ENCODE peak calls at places on chromosome 16, in ten cellular contexts. Y, B, K, W, H, Z, T, S, O and X are unnamed samples.

GRCh38 chr16:20851601-20852000 is 45.3 kb downstream of the REXO5 start:
- DNase-seq in W (peak), T (peak), Z (peak), O (no peak), S (no peak), H (no peak), B (no peak), Y (peak), K (peak), X (no peak)

GRCh38 chr16:53022374-53022773 is 30.3 kb downstream of the CHD9NB start:
- DNase-seq in Y (peak), T (no peak), O (peak), Z (peak), S (no peak), K (no peak), W (no peak), B (peak), H (peak), X (peak)

GRCh38 chr16:87414251-87414680 is 22.1 kb downstream of the MAP1LC3B start:
- DNase-seq in Z (no peak), S (no peak), K (no peak), H (no peak), Y (peak), O (no peak), T (no peak), W (no peak), B (no peak), X (no peak)

GRCh38 chr16:2985893-2986355 is 5.7 kb upstream of the PKMYT1 start:
- DNase-seq in H (no peak), T (no peak), Y (no peak), W (no peak), Z (no peak), O (no peak), S (no peak), K (no peak), B (no peak), X (no peak)

GRCh38 chr16:58411736-58412614 is 19.7 kb downstream of the GINS3 start:
- DNase-seq in Z (no peak), B (no peak), H (no peak), Y (no peak), T (no peak), K (no peak), S (no peak), O (no peak), W (no peak), X (no peak)

GRCh38 chr16:81036751-81037350 is 1.2 kb downstream of the ATMIN start:
- DNase-seq in Z (peak), B (no peak), K (no peak), T (no peak), O (no peak), W (no peak), H (no peak), Y (no peak), S (no peak), X (no peak)

GRCh38 chr16:20300312-20301097 is 26.8 kb downstream of the GP2 start:
- DNase-seq in B (peak), T (no peak), Z (peak), K (no peak), Y (peak), W (peak), H (peak), O (peak), S (no peak), X (no peak)

GRCh38 chr16:86824751-86825310 is 246.5 kb downstream of the FOXL1 start:
- DNase-seq in Z (no peak), Y (no peak), K (peak), H (no peak), O (peak), W (no peak), S (no peak), T (no peak), B (no peak), X (no peak)

GRCh38 chr16:56584276-56584675 is 5.1 kb upstream of the MT3 start:
- DNase-seq in Z (no peak), Y (no peak), H (no peak), B (no peak), W (no peak), O (no peak), K (peak), S (no peak), T (no peak), X (no peak)

GRCh38 chr16:87465306-87465705 is 27.5 kb downstream of the ZCCHC14 start:
- DNase-seq in T (peak), W (peak), S (no peak), B (no peak), O (no peak), K (peak), Y (peak), H (no peak), Z (peak), X (no peak)

GRCh38 chr16:2963611-2964415 is at the start of gene KREMEN2:
- DNase-seq in T (no peak), S (no peak), Z (peak), B (no peak), H (no peak), O (peak), Y (no peak), K (peak), W (peak), X (no peak)

GRCh38 chr16:58459344-58460218 is 40.4 kb upstream of the NDRG4 start:
- DNase-seq in H (peak), Y (peak), O (no peak), T (no peak), B (no peak), Z (peak), W (no peak), K (no peak), S (no peak), X (no peak)